ENCODE peak calls at places on chromosomes 1 and 21, in five cellular contexts. Q, D, M, A and G are unnamed samples. For H3K4me1, the result is how much of the 10 kb centered on the place peaks cover.

GRCh38 chr1:241240084-241240483 is 116.9 kb downstream of the RGS7 start:
- DNase-seq in Q (no peak), A (no peak), D (no peak), M (no peak), G (no peak)

GRCh38 chr1:173669491-173669941 is at the start of gene ANKRD45:
- DNase-seq in D (peak), M (no peak), Q (no peak), A (peak), G (peak)

GRCh38 chr21:36783612-36784383 is 84.9 kb downstream of the SIM2 start:
- DNase-seq in A (no peak), Q (no peak), M (no peak), D (no peak), G (peak)

GRCh38 chr1:17729909-17730308 is 25.2 kb upstream of the ACTL8 start:
- DNase-seq in Q (no peak), M (no peak), D (no peak), A (no peak), G (no peak)

GRCh38 chr1:19445417-19446342 is 39.7 kb downstream of the CAPZB start:
- DNase-seq in D (peak), Q (no peak), M (no peak), A (peak), G (no peak)

GRCh38 chr1:46422261-46422871 is 28.2 kb downstream of the FAAH start:
- DNase-seq in D (no peak), Q (no peak), A (no peak), M (no peak), G (no peak)

GRCh38 chr1:23751815-23752200 is 8.5 kb downstream of the ELOA start:
- DNase-seq in M (no peak), A (no peak), D (no peak), Q (no peak), G (no peak)

GRCh38 chr1:66546045-66546810 is 12.3 kb downstream of the SGIP1 start:
- DNase-seq in A (no peak), M (no peak), D (no peak), Q (no peak), G (no peak)

GRCh38 chr1:16720403-16721223 is 19.7 kb upstream of the RNU1-4 start:
- DNase-seq in D (no peak), Q (no peak), M (no peak), A (no peak), G (peak)

GRCh38 chr1:12435639-12436344 is 182.2 kb downstream of the DHRS3 start:
- DNase-seq in M (no peak), A (no peak), D (no peak), Q (peak), G (no peak)

GRCh38 chr1:173661271-173661670 is 8.4 kb downstream of the ANKRD45 start:
- DNase-seq in A (no peak), M (no peak), D (no peak), Q (no peak), G (no peak)

GRCh38 chr1:61087574-61087973 is 5.2 kb downstream of the NFIA start:
- DNase-seq in D (no peak), Q (no peak), A (no peak), M (no peak), G (no peak)

GRCh38 chr1:213979751-213980605 is 7.8 kb upstream of the PROX1 start:
- DNase-seq in A (peak), D (no peak), Q (no peak), M (no peak), G (no peak)

GRCh38 chr21:42429856-42430255 is 26.2 kb downstream of the UBASH3A start:
- DNase-seq in A (peak), Q (no peak), M (no peak), D (no peak), G (no peak)

GRCh38 chr1:222928212-222928611 is 113.4 kb downstream of the DISP1 start:
- DNase-seq in A (peak), Q (no peak), D (peak), M (no peak), G (peak)
- H3K4me3 ChIP-seq in A (no peak), Q (no peak), D (peak), M (peak), G (peak)

DNA sequence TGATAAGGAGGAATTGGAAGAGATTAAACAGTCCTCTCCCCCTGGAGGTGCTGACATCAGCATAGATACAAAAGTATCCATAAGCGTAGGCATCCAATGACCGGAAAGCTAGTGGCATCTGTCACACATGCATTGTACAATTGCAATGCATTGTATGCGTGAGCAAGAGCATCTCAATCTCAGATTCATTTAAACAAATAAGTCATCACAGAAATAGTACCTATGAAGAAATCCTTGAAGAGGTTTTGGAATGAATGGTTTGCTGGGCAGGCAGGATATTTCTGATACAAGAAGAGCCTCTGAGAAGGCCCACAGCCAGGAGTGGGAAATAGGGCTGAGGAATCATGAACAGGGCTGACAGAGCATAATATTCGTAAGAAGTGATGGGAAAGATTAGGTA is 88.9 kb upstream of the ABCD3 start:
- DNase-seq in Q (no peak), A (no peak), D (no peak), M (no peak), G (no peak)
- H3K4me1 ChIP-seq in Q (under half), A (under half), D (under half), M (under half), G (under half)

DNA sequence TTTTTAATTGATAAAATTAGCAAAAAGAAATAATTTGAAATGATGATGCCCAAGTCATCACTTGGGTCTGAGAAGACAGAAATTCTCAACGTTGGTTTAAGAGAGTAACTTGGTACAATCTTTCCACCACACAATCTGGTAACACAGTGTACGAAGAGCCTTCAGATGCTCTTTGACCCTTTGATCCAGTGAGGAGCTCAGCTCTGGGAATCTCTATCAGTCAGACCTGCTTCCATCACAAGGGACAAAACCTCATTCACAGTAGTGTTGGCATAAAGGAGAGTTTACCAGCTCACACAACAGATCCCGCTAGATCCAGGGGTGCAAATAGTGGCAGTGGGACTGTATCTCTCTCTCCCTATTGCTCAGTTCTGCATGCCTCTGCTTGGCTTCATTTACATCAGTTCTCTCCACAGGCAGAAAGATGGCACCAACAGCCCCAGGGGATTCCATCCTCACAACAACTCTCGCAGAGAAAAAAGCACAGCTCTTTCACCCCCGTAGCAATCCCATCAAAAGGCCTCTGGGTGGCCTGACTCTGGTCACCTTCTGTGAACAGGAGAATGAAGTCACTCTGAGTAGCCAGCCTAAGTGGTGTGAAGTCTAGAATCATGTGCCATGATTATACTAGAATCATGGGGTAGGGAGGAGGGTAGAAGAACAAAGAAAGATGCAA is 119.7 kb downstream of the ZNF281 start:
- DNase-seq in M (no peak), A (peak), D (no peak), Q (no peak), G (no peak)
- TF ChIP-seq CTCF in M (no peak), A (peak), D (no peak), Q (peak), G (no peak)

GRCh38 chr21:45644041-45644906 is 749 bp downstream of the PCBP3 start:
- DNase-seq in M (no peak), D (no peak), A (peak), Q (peak), G (no peak)
- H3K4me3 ChIP-seq in M (peak), D (peak), A (peak), Q (peak), G (peak)